ENCODE peak calls at places on chromosomes 3 and 15, in six cellular contexts. One of them, this sample, is unnamed.

GRCh38 chr15:22979069-22979698 is 984 bp downstream of the CYFIP1 start:
- DNase-seq in activated CD8-positive, alpha-beta memory T cell treated with anti-CD3 and anti-CD28 coated beads for 48 hours: peak
- DNase-seq in endothelial cell: peak
- DNase-seq in stimulated activated CD4-positive, alpha-beta T cell treated with anti-CD3 and anti-CD28 coated beads, TNF-alpha, amount 100 ng/mL, for 24 hours: no peak
- DNase-seq in tibial nerve: peak
- DNase-seq in ELF-1: peak
- DNase-seq in this sample: no peak

GRCh38 chr3:56914646-56915045 is 112.9 kb upstream of the ARHGEF3 start:
- DNase-seq in activated CD8-positive, alpha-beta memory T cell treated with anti-CD3 and anti-CD28 coated beads for 48 hours: no peak
- DNase-seq in endothelial cell: no peak
- DNase-seq in stimulated activated CD4-positive, alpha-beta T cell treated with anti-CD3 and anti-CD28 coated beads, TNF-alpha, amount 100 ng/mL, for 24 hours: no peak
- DNase-seq in tibial nerve: no peak
- DNase-seq in ELF-1: no peak
- DNase-seq in this sample: no peak

GRCh38 chr3:56839784-56840724 is 38.3 kb upstream of the ARHGEF3 start:
- DNase-seq in activated CD8-positive, alpha-beta memory T cell treated with anti-CD3 and anti-CD28 coated beads for 48 hours: no peak
- DNase-seq in endothelial cell: no peak
- DNase-seq in stimulated activated CD4-positive, alpha-beta T cell treated with anti-CD3 and anti-CD28 coated beads, TNF-alpha, amount 100 ng/mL, for 24 hours: no peak
- DNase-seq in tibial nerve: no peak
- DNase-seq in ELF-1: peak
- DNase-seq in this sample: no peak

GRCh38 chr15:94027571-94027970 is 203.8 kb upstream of the MCTP2 start:
- DNase-seq in activated CD8-positive, alpha-beta memory T cell treated with anti-CD3 and anti-CD28 coated beads for 48 hours: no peak
- DNase-seq in endothelial cell: no peak
- DNase-seq in stimulated activated CD4-positive, alpha-beta T cell treated with anti-CD3 and anti-CD28 coated beads, TNF-alpha, amount 100 ng/mL, for 24 hours: no peak
- DNase-seq in tibial nerve: no peak
- DNase-seq in ELF-1: no peak
- DNase-seq in this sample: no peak

GRCh38 chr3:278300-279064 is 81.9 kb downstream of the CHL1 start:
- DNase-seq in activated CD8-positive, alpha-beta memory T cell treated with anti-CD3 and anti-CD28 coated beads for 48 hours: no peak
- DNase-seq in endothelial cell: no peak
- DNase-seq in stimulated activated CD4-positive, alpha-beta T cell treated with anti-CD3 and anti-CD28 coated beads, TNF-alpha, amount 100 ng/mL, for 24 hours: no peak
- DNase-seq in tibial nerve: no peak
- DNase-seq in ELF-1: no peak
- DNase-seq in this sample: no peak

GRCh38 chr15:40053234-40054055 is 14.5 kb upstream of the SRP14 start:
- DNase-seq in activated CD8-positive, alpha-beta memory T cell treated with anti-CD3 and anti-CD28 coated beads for 48 hours: no peak
- DNase-seq in endothelial cell: no peak
- DNase-seq in stimulated activated CD4-positive, alpha-beta T cell treated with anti-CD3 and anti-CD28 coated beads, TNF-alpha, amount 100 ng/mL, for 24 hours: no peak
- DNase-seq in tibial nerve: no peak
- DNase-seq in ELF-1: peak
- DNase-seq in this sample: no peak

GRCh38 chr3:133249490-133249889 is 150.4 kb upstream of the BFSP2 start:
- DNase-seq in activated CD8-positive, alpha-beta memory T cell treated with anti-CD3 and anti-CD28 coated beads for 48 hours: no peak
- DNase-seq in endothelial cell: no peak
- DNase-seq in stimulated activated CD4-positive, alpha-beta T cell treated with anti-CD3 and anti-CD28 coated beads, TNF-alpha, amount 100 ng/mL, for 24 hours: no peak
- DNase-seq in tibial nerve: no peak
- DNase-seq in ELF-1: no peak
- DNase-seq in this sample: no peak

GRCh38 chr3:28188686-28189085 is 52.7 kb upstream of the CMC1 start:
- DNase-seq in activated CD8-positive, alpha-beta memory T cell treated with anti-CD3 and anti-CD28 coated beads for 48 hours: no peak
- DNase-seq in endothelial cell: no peak
- DNase-seq in stimulated activated CD4-positive, alpha-beta T cell treated with anti-CD3 and anti-CD28 coated beads, TNF-alpha, amount 100 ng/mL, for 24 hours: no peak
- DNase-seq in tibial nerve: no peak
- DNase-seq in ELF-1: no peak
- DNase-seq in this sample: no peak

GRCh38 chr15:82571722-82572222 is 31.5 kb upstream of the RPS17 start:
- DNase-seq in activated CD8-positive, alpha-beta memory T cell treated with anti-CD3 and anti-CD28 coated beads for 48 hours: no peak
- DNase-seq in endothelial cell: peak
- DNase-seq in stimulated activated CD4-positive, alpha-beta T cell treated with anti-CD3 and anti-CD28 coated beads, TNF-alpha, amount 100 ng/mL, for 24 hours: no peak
- DNase-seq in tibial nerve: peak
- DNase-seq in ELF-1: peak
- DNase-seq in this sample: no peak

GRCh38 chr15:91135201-91136130 is 35.4 kb downstream of the SV2B start:
- DNase-seq in activated CD8-positive, alpha-beta memory T cell treated with anti-CD3 and anti-CD28 coated beads for 48 hours: no peak
- DNase-seq in endothelial cell: no peak
- DNase-seq in stimulated activated CD4-positive, alpha-beta T cell treated with anti-CD3 and anti-CD28 coated beads, TNF-alpha, amount 100 ng/mL, for 24 hours: no peak
- DNase-seq in tibial nerve: no peak
- DNase-seq in ELF-1: no peak
- DNase-seq in this sample: no peak

GRCh38 chr15:48414015-48414414 is 82.8 kb downstream of the DUT start:
- DNase-seq in activated CD8-positive, alpha-beta memory T cell treated with anti-CD3 and anti-CD28 coated beads for 48 hours: no peak
- DNase-seq in endothelial cell: no peak
- DNase-seq in stimulated activated CD4-positive, alpha-beta T cell treated with anti-CD3 and anti-CD28 coated beads, TNF-alpha, amount 100 ng/mL, for 24 hours: no peak
- DNase-seq in tibial nerve: peak
- DNase-seq in ELF-1: no peak
- DNase-seq in this sample: no peak

GRCh38 chr3:148042663-148043445 is 633.7 kb downstream of the ZIC1 start:
- DNase-seq in activated CD8-positive, alpha-beta memory T cell treated with anti-CD3 and anti-CD28 coated beads for 48 hours: no peak
- DNase-seq in endothelial cell: no peak
- DNase-seq in stimulated activated CD4-positive, alpha-beta T cell treated with anti-CD3 and anti-CD28 coated beads, TNF-alpha, amount 100 ng/mL, for 24 hours: no peak
- DNase-seq in tibial nerve: no peak
- DNase-seq in ELF-1: no peak
- DNase-seq in this sample: no peak

GRCh38 chr15:30923429-30923828 is 19.7 kb downstream of the FAN1 start:
- DNase-seq in activated CD8-positive, alpha-beta memory T cell treated with anti-CD3 and anti-CD28 coated beads for 48 hours: no peak
- DNase-seq in endothelial cell: no peak
- DNase-seq in stimulated activated CD4-positive, alpha-beta T cell treated with anti-CD3 and anti-CD28 coated beads, TNF-alpha, amount 100 ng/mL, for 24 hours: no peak
- DNase-seq in tibial nerve: no peak
- DNase-seq in ELF-1: peak
- DNase-seq in this sample: no peak

GRCh38 chr3:5758699-5759098 is 571.2 kb downstream of the EDEM1 start:
- DNase-seq in activated CD8-positive, alpha-beta memory T cell treated with anti-CD3 and anti-CD28 coated beads for 48 hours: no peak
- DNase-seq in endothelial cell: no peak
- DNase-seq in stimulated activated CD4-positive, alpha-beta T cell treated with anti-CD3 and anti-CD28 coated beads, TNF-alpha, amount 100 ng/mL, for 24 hours: no peak
- DNase-seq in tibial nerve: no peak
- DNase-seq in ELF-1: no peak
- DNase-seq in this sample: no peak